ENCODE peak calls at places on chromosomes 12 and 14, in four cellular contexts. Y is psoas muscle, K is heart right ventricle, U is A549. J is an unnamed sample.
A peak's percentile ranks its signal among the peaks of the same experiment; 100 is the strongest.

GRCh38 chr12:122730215-122731014 is at the start of gene HCAR1:
- DNase-seq in Y (no peak), K (no peak), U (no peak), J (no peak)

GRCh38 chr12:77521458-77522115 is 309.1 kb upstream of the NAV3 start:
- DNase-seq in Y (no peak), K (no peak), U (no peak), J (peak; percentile 14)

GRCh38 chr12:52892193-52892852 is 12.6 kb downstream of the KRT8 start:
- DNase-seq in Y (no peak), K (no peak), U (peak; percentile 44), J (no peak)

GRCh38 chr14:75198291-75198933 is 22.0 kb upstream of the TMED10 start:
- DNase-seq in Y (peak; percentile 69), K (peak; percentile 51), U (no peak), J (no peak)

GRCh38 chr12:21054334-21054733 is 76.7 kb upstream of the SLCO1B1 start:
- DNase-seq in Y (no peak), K (no peak), U (peak; percentile 17), J (no peak)

GRCh38 chr12:20656600-20656999 is 38.5 kb upstream of the SLCO1C1 start:
- DNase-seq in Y (no peak), K (no peak), U (no peak), J (no peak)

GRCh38 chr12:8697476-8698131 is at the start of gene RIMKLB:
- DNase-seq in Y (peak; percentile 89), K (peak; percentile 84), U (peak; percentile 88), J (no peak)

GRCh38 chr12:121144416-121144914 is 11.8 kb downstream of the P2RX7 start:
- DNase-seq in Y (no peak), K (no peak), U (peak; percentile 29), J (no peak)

GRCh38 chr14:103552811-103553210 is 9.6 kb downstream of the BAG5 start:
- DNase-seq in Y (no peak), K (no peak), U (no peak), J (no peak)

GRCh38 chr14:40004871-40005503 is 572.8 kb upstream of the FBXO33 start:
- DNase-seq in Y (no peak), K (no peak), U (no peak), J (no peak)
- TF ChIP-seq CTCF in Y (no peak), K (no peak), U (no peak), J (no peak)

GRCh38 chr14:106843376-106843775 is 1317.0 kb downstream of the TMEM121 start:
- DNase-seq in Y (no peak), K (no peak), U (no peak), J (no peak)
- H3K4me3 ChIP-seq in Y (peak overlapping the region; percentile 59), K (peak overlapping the region; percentile 48), U (peak overlapping the region; percentile 64), J (no peak overlapping the region)

GRCh38 chr12:104286538-104287482 is 16.7 kb upstream of the EID3 start:
- DNase-seq in Y (peak; percentile 95), K (peak; percentile 90), U (peak; percentile 99), J (peak; percentile 97)
- TF ChIP-seq CTCF in Y (no peak), K (peak; percentile 11), U (no peak), J (no peak)

GRCh38 chr12:114316076-114316475 is 89.9 kb downstream of the TBX5 start:
- DNase-seq in Y (no peak), K (no peak), U (peak; percentile 24), J (no peak)
- H3K4me3 ChIP-seq in Y (no peak overlapping the region), K (no peak overlapping the region), U (no peak overlapping the region), J (no peak overlapping the region)

GRCh38 chr12:113327000-113327399 is 7.9 kb downstream of the SLC8B1 start:
- DNase-seq in Y (no peak), K (no peak), U (no peak), J (no peak)
- TF ChIP-seq CTCF in Y (no peak), K (peak; percentile 45), U (no peak), J (no peak)

GRCh38 chr12:47110011-47110541 is 30.3 kb upstream of the AMIGO2 start:
- DNase-seq in Y (no peak), K (no peak), U (no peak), J (no peak)
- H3K4me3 ChIP-seq in Y (no peak overlapping the region), K (no peak overlapping the region), U (no peak overlapping the region), J (no peak overlapping the region)

GRCh38 chr12:47940773-47941474 is 22.5 kb upstream of the TMEM106C start:
- DNase-seq in Y (no peak), K (no peak), U (no peak), J (no peak)

GRCh38 chr12:47941475-47942326 is 21.7 kb upstream of the TMEM106C start:
- DNase-seq in Y (no peak), K (no peak), U (no peak), J (no peak)

GRCh38 chr12:47943492-47944359 is 19.7 kb upstream of the TMEM106C start:
- DNase-seq in Y (no peak), K (no peak), U (peak; percentile 37), J (no peak)

GRCh38 chr12:47944685-47945340 is 18.6 kb upstream of the TMEM106C start:
- DNase-seq in Y (no peak), K (no peak), U (no peak), J (no peak)

DNA sequence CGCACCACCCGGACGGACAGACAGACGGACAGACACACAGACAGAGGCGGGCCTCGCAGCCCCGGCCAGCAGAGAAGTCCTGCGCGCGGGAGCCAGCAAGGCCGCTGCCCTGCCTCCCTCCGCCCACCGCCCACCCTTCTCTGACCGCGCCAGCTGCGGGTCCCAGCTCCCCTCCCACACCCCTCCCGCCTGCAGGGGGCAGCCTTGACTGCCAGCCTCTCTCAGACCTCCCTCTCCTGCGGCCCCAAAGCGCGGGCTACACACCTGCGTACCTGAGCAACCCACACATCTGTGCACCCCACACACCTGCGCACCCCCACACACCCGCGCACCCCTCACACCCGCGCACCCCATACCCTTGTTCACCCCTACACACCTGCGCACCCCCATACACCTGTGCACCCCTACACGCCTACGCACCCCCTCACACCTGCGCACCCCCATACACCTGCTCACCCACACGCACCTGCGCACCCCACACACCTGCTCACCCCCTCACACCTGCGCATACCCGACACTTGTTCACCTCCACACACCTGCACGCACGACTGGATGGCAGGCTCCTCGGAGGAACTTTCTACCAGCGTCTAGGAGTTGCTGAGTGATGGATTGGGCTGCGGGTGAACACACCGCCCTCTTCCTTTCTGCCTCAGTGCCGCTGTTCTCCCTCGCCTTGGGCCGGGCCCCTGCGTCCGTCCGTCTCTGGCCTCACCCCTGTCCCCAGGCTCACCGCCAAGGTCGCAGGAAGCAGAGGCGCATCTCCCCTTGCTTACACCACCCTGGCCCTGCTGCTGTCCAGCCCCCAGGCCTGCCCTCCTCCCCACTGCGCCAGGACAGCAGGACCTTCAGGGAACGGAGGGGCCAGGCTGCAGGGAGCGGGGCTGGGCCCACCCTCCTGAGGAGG is 20.8 kb upstream of the TMEM106C start:
- DNase-seq in Y (peak; percentile 58), K (no peak), U (no peak), J (no peak)
- TF ChIP-seq CTCF in Y (no peak), K (peak; percentile 29), U (peak; percentile 21), J (no peak)

GRCh38 chr12:57366315-57366714 is 64.5 kb downstream of the R3HDM2 start:
- DNase-seq in Y (no peak), K (no peak), U (no peak), J (no peak)
- H3K4me3 ChIP-seq in Y (no peak overlapping the region), K (no peak overlapping the region), U (no peak overlapping the region), J (no peak overlapping the region)

DNA sequence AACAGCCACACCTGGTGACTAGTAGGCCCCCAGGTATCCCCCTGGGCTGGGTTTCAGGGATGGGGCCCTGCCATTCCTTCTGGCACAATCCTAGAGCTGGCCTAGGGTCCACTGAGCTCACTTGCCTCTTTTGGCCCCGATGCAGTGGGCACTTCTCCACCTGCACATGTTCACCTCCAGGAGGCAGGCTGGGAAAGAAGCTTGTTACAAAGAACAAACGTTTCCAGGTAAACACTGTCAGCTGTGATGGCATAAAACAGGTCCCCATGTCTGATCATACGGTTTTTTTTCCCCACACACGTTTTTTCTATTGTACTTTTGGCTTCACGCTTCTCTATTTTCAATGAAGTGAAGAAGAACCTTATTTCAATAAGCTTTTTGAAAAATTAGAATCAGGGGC is 15.8 kb upstream of the HVCN1 start:
- DNase-seq in Y (no peak), K (no peak), U (peak; percentile 53), J (no peak)
- TF ChIP-seq CTCF in Y (no peak), K (peak; percentile 21), U (peak; percentile 15), J (peak; percentile 16)

DNA sequence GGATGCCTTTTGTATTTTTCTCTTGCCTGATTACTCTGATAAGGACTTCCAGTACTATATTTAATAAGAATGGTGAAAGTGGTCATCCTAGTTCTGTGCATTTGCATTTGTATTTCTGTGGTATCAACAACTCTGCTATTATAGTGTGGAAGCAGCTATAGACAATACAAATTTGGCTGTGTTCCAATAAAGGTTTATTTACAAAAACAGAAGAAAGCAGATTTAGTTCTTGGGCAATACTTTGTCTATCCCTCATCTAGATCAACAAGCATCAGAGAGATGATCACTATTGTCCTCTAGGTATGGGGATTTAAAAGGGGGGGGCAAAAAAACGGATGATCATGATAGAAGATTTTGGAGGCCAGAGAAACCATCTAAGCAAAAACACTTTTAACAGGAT is 19.1 kb upstream of the BTG1 start:
- DNase-seq in Y (no peak), K (no peak), U (no peak), J (no peak)
- H3K4me3 ChIP-seq in Y (no peak overlapping the region), K (no peak overlapping the region), U (no peak overlapping the region), J (no peak overlapping the region)